ENCODE peak calls at places on chromosome 1, in nine cellular contexts. L is BJ; C is ACHN; H is KBM-7; I is midbrain; R is NCI-H345; J is heart left ventricle; A is AG20443; X is stimulated activated CD8-positive, alpha-beta memory T cell treated with anti-CD3 and anti-CD28 coated beads, Interleukin-4, amount 100 ng/mL, for 24 hours. W is an unnamed sample.

GRCh38 chr1:160076295-160076694 is 5.0 kb upstream of the KCNJ9 start:
- DNase-seq in H (no peak), J (no peak), A (no peak), L (no peak), R (no peak), I (no peak), X (no peak), C (no peak), W (no peak)

GRCh38 chr1:14653461-14653960 is 55.0 kb downstream of the KAZN start:
- DNase-seq in R (no peak), X (no peak), H (no peak), J (no peak), A (peak; percentile 41), C (no peak), I (no peak), L (no peak), W (no peak)

GRCh38 chr1:46183119-46183842 is 7.0 kb upstream of the P3R3URF start:
- DNase-seq in R (peak; percentile 86), X (no peak), C (peak; percentile 98), I (no peak), A (peak; percentile 89), H (peak; percentile 30), J (peak; percentile 89), L (peak; percentile 80), W (peak; percentile 66)

GRCh38 chr1:1827456-1827855 is 49.2 kb upstream of the NADK start:
- DNase-seq in J (no peak), H (no peak), A (peak; percentile 28), C (no peak), R (no peak), I (no peak), L (no peak), X (no peak), W (peak; percentile 22)

GRCh38 chr1:192809286-192810252 is 730 bp downstream of the RGS2 start:
- DNase-seq in R (peak; percentile 61), X (peak; percentile 24), J (peak; percentile 35), L (no peak), H (no peak), I (peak; percentile 79), A (peak; percentile 56), C (peak; percentile 73), W (peak; percentile 85)

GRCh38 chr1:222464841-222465210 is 83.1 kb downstream of the HHIPL2 start:
- DNase-seq in X (peak; percentile 56), R (peak; percentile 11), C (peak; percentile 72), L (peak; percentile 10), A (peak; percentile 45), I (peak; percentile 63), J (peak; percentile 52), H (peak; percentile 85), W (peak; percentile 60)

GRCh38 chr1:32920833-32921232 is 19.6 kb upstream of the TMEM54 start:
- DNase-seq in I (no peak), H (no peak), A (no peak), J (peak; percentile 79), R (no peak), X (no peak), L (no peak), C (no peak), W (peak; percentile 95)

GRCh38 chr1:216793303-216793702 is 70.1 kb upstream of the ESRRG start:
- DNase-seq in I (no peak), H (no peak), X (no peak), C (no peak), J (no peak), L (no peak), R (no peak), A (no peak), W (no peak)

GRCh38 chr1:211336161-211336560 is 9.5 kb downstream of the TRAF5 start:
- DNase-seq in L (no peak), X (no peak), R (no peak), I (no peak), A (no peak), J (no peak), C (no peak), H (no peak), W (no peak)

GRCh38 chr1:176541663-176542062 is 78.7 kb downstream of the PAPPA2 start:
- DNase-seq in X (no peak), A (no peak), C (no peak), L (no peak), H (no peak), R (no peak), I (no peak), J (no peak), W (no peak)

GRCh38 chr1:38013027-38013588 is 574 bp downstream of the UTP11 start:
- DNase-seq in H (no peak), L (no peak), R (no peak), J (no peak), X (no peak), I (no peak), A (peak; percentile 57), C (peak; percentile 43), W (no peak)

GRCh38 chr1:7885513-7886298 is 32.8 kb upstream of the UTS2 start:
- DNase-seq in I (no peak), H (no peak), L (no peak), X (no peak), J (no peak), R (no peak), C (no peak), A (no peak), W (no peak)

GRCh38 chr1:60857851-60858250 is 224.5 kb upstream of the NFIA start:
- DNase-seq in A (no peak), I (no peak), L (no peak), X (no peak), J (no peak), R (no peak), C (no peak), H (no peak), W (no peak)

GRCh38 chr1:100481320-100481719 is 56.6 kb upstream of the GPR88 start:
- DNase-seq in A (no peak), J (no peak), R (no peak), X (no peak), C (no peak), I (no peak), L (no peak), H (no peak), W (no peak)

GRCh38 chr1:161427733-161428516 is 60.2 kb upstream of the CFAP126 start:
- DNase-seq in X (peak; percentile 24), C (no peak), L (no peak), H (no peak), I (no peak), J (no peak), A (peak; percentile 25), R (no peak), W (peak; percentile 20)

GRCh38 chr1:221415626-221416025 is 326.3 kb downstream of the DUSP10 start:
- DNase-seq in R (no peak), L (no peak), H (no peak), C (no peak), A (no peak), X (no peak), I (no peak), J (no peak), W (no peak)

GRCh38 chr1:226946841-226947240 is 6.7 kb downstream of the COQ8A start:
- DNase-seq in L (no peak), I (no peak), C (no peak), A (no peak), H (no peak), J (no peak), X (no peak), R (no peak), W (peak; percentile 67)

GRCh38 chr1:19738669-19739068 is 61.0 kb downstream of the TMCO4 start:
- DNase-seq in I (no peak), H (no peak), C (no peak), A (no peak), J (no peak), R (no peak), L (no peak), X (no peak), W (no peak)

GRCh38 chr1:232904131-232904530 is 46.3 kb upstream of the NTPCR start:
- DNase-seq in X (no peak), H (no peak), I (no peak), R (no peak), L (no peak), J (no peak), A (no peak), C (no peak), W (no peak)

GRCh38 chr1:39406533-39407478 is 84.6 kb upstream of the BMP8A start:
- DNase-seq in R (no peak), L (no peak), H (no peak), C (peak; percentile 77), A (peak; percentile 40), I (no peak), X (no peak), J (no peak), W (no peak)

GRCh38 chr1:42518894-42519293 is 55.8 kb downstream of the CCDC30 start:
- DNase-seq in J (no peak), A (no peak), L (no peak), C (no peak), R (no peak), H (no peak), I (no peak), X (no peak), W (no peak)

GRCh38 chr1:50929376-50929958 is 30.6 kb downstream of the FAF1 start:
- DNase-seq in I (peak; percentile 60), R (peak; percentile 7), H (peak; percentile 58), J (no peak), L (no peak), C (peak; percentile 52), A (peak; percentile 35), X (no peak), W (peak; percentile 49)

GRCh38 chr1:167043752-167044488 is 46.3 kb downstream of the GPA33 start:
- DNase-seq in A (peak; percentile 62), R (peak; percentile 93), I (peak; percentile 12), H (peak; percentile 85), L (no peak), J (peak; percentile 70), X (peak; percentile 51), C (peak; percentile 87), W (peak; percentile 84)

GRCh38 chr1:147264158-147264768 is 21.8 kb downstream of the CHD1L start:
- DNase-seq in L (no peak), J (no peak), A (peak; percentile 78), R (no peak), H (no peak), C (no peak), X (no peak), I (no peak), W (no peak)

GRCh38 chr1:173269490-173270230 is 62.5 kb upstream of the TNFSF4 start:
- DNase-seq in L (peak; percentile 81), J (no peak), A (peak; percentile 72), C (no peak), R (no peak), X (no peak), H (no peak), I (no peak), W (no peak)

GRCh38 chr1:239260779-239261286 is 125.5 kb upstream of the CHRM3 start:
- DNase-seq in C (no peak), J (no peak), A (no peak), X (no peak), I (no peak), L (no peak), R (no peak), H (no peak), W (no peak)

GRCh38 chr1:27074175-27074780 is 61.6 kb upstream of the TENT5B start:
- DNase-seq in H (peak; percentile 16), X (no peak), J (no peak), L (no peak), C (peak; percentile 10), I (no peak), A (peak; percentile 46), R (no peak), W (no peak)